ENCODE peak calls at places on chromosomes 16 and 17, in four cellular contexts. One of them, this sample, is unnamed.

GRCh38 chr17:27646232-27646631 is 15.2 kb downstream of the LGALS9 start:
- DNase-seq in head of caudate nucleus: no peak
- DNase-seq in fibroblast of the aortic adventitia: no peak
- DNase-seq in mucosa of gallbladder: no peak
- DNase-seq in this sample: no peak

GRCh38 chr17:48586355-48586924 is 3.6 kb downstream of the HOXB3 start:
- DNase-seq in head of caudate nucleus: no peak
- DNase-seq in fibroblast of the aortic adventitia: no peak
- DNase-seq in mucosa of gallbladder: no peak
- DNase-seq in this sample: no peak

GRCh38 chr16:23869052-23869451 is 33.3 kb downstream of the PRKCB start:
- DNase-seq in head of caudate nucleus: no peak
- DNase-seq in fibroblast of the aortic adventitia: no peak
- DNase-seq in mucosa of gallbladder: no peak
- DNase-seq in this sample: no peak

GRCh38 chr16:78684040-78684611 is 584.7 kb downstream of the WWOX start:
- DNase-seq in head of caudate nucleus: no peak
- DNase-seq in fibroblast of the aortic adventitia: peak; percentile 97
- DNase-seq in mucosa of gallbladder: peak; percentile 33
- DNase-seq in this sample: no peak

GRCh38 chr17:28788100-28788499 is 44.3 kb downstream of the TRAF4 start:
- DNase-seq in head of caudate nucleus: no peak
- DNase-seq in fibroblast of the aortic adventitia: no peak
- DNase-seq in mucosa of gallbladder: no peak
- DNase-seq in this sample: no peak

GRCh38 chr17:3738562-3739295 is 15.0 kb downstream of the HASPIN start:
- DNase-seq in head of caudate nucleus: peak; percentile 79
- DNase-seq in fibroblast of the aortic adventitia: no peak
- DNase-seq in mucosa of gallbladder: peak; percentile 31
- DNase-seq in this sample: peak; percentile 61

GRCh38 chr17:40615295-40615988 is 32.2 kb downstream of the SMARCE1 start:
- DNase-seq in head of caudate nucleus: no peak
- DNase-seq in fibroblast of the aortic adventitia: peak; percentile 53
- DNase-seq in mucosa of gallbladder: peak; percentile 53
- DNase-seq in this sample: peak; percentile 69

GRCh38 chr17:63525190-63525946 is 2.2 kb downstream of the KCNH6 start:
- DNase-seq in head of caudate nucleus: no peak
- DNase-seq in fibroblast of the aortic adventitia: no peak
- DNase-seq in mucosa of gallbladder: no peak
- DNase-seq in this sample: no peak

GRCh38 chr17:57723427-57724037 is 21.6 kb downstream of the CCDC182 start:
- DNase-seq in head of caudate nucleus: no peak
- DNase-seq in fibroblast of the aortic adventitia: no peak
- DNase-seq in mucosa of gallbladder: no peak
- DNase-seq in this sample: no peak

GRCh38 chr17:21843951-21844590 is 151.7 kb downstream of the KCNJ18 start:
- DNase-seq in head of caudate nucleus: no peak
- DNase-seq in fibroblast of the aortic adventitia: no peak
- DNase-seq in mucosa of gallbladder: no peak
- DNase-seq in this sample: no peak

GRCh38 chr17:60630352-60630751 is 30.4 kb downstream of the PPM1D start:
- DNase-seq in head of caudate nucleus: no peak
- DNase-seq in fibroblast of the aortic adventitia: peak; percentile 25
- DNase-seq in mucosa of gallbladder: no peak
- DNase-seq in this sample: peak; percentile 80

GRCh38 chr16:84446086-84446485 is 58.4 kb downstream of the MEAK7 start:
- DNase-seq in head of caudate nucleus: no peak
- DNase-seq in fibroblast of the aortic adventitia: peak; percentile 52
- DNase-seq in mucosa of gallbladder: no peak
- DNase-seq in this sample: no peak

GRCh38 chr17:52762794-52763167 is 604.3 kb upstream of the CA10 start:
- DNase-seq in head of caudate nucleus: no peak
- DNase-seq in fibroblast of the aortic adventitia: no peak
- DNase-seq in mucosa of gallbladder: no peak
- DNase-seq in this sample: no peak

GRCh38 chr16:87185983-87186382 is 131.2 kb downstream of the C16orf95 start:
- DNase-seq in head of caudate nucleus: no peak
- DNase-seq in fibroblast of the aortic adventitia: no peak
- DNase-seq in mucosa of gallbladder: no peak
- DNase-seq in this sample: no peak

GRCh38 chr16:17369441-17369951 is 101.3 kb downstream of the XYLT1 start:
- DNase-seq in head of caudate nucleus: peak; percentile 32
- DNase-seq in fibroblast of the aortic adventitia: no peak
- DNase-seq in mucosa of gallbladder: peak; percentile 67
- DNase-seq in this sample: no peak

GRCh38 chr17:77735341-77736206 is 222.9 kb upstream of the TNRC6C start:
- DNase-seq in head of caudate nucleus: peak; percentile 15
- DNase-seq in fibroblast of the aortic adventitia: peak; percentile 34
- DNase-seq in mucosa of gallbladder: no peak
- DNase-seq in this sample: peak; percentile 88

GRCh38 chr17:32759476-32759875 is 117.4 kb downstream of the MYO1D start:
- DNase-seq in head of caudate nucleus: no peak
- DNase-seq in fibroblast of the aortic adventitia: no peak
- DNase-seq in mucosa of gallbladder: no peak
- DNase-seq in this sample: no peak

GRCh38 chr17:68698761-68699160 is 97.6 kb upstream of the FAM20A start:
- DNase-seq in head of caudate nucleus: peak; percentile 10
- DNase-seq in fibroblast of the aortic adventitia: peak; percentile 88
- DNase-seq in mucosa of gallbladder: peak; percentile 22
- DNase-seq in this sample: no peak

GRCh38 chr17:63932008-63932561 is at the start of gene CD79B:
- DNase-seq in head of caudate nucleus: no peak
- DNase-seq in fibroblast of the aortic adventitia: no peak
- DNase-seq in mucosa of gallbladder: no peak
- DNase-seq in this sample: no peak

GRCh38 chr16:424623-425081 is 797 bp upstream of the RAB11FIP3 start:
- DNase-seq in head of caudate nucleus: peak; percentile 41
- DNase-seq in fibroblast of the aortic adventitia: no peak
- DNase-seq in mucosa of gallbladder: no peak
- DNase-seq in this sample: no peak

GRCh38 chr16:51994597-51994996 is 552.3 kb downstream of the TOX3 start:
- DNase-seq in head of caudate nucleus: no peak
- DNase-seq in fibroblast of the aortic adventitia: no peak
- DNase-seq in mucosa of gallbladder: peak; percentile 96
- DNase-seq in this sample: no peak

GRCh38 chr16:89343501-89344291 is 126.2 kb downstream of the ZNF778 start:
- DNase-seq in head of caudate nucleus: no peak
- DNase-seq in fibroblast of the aortic adventitia: no peak
- DNase-seq in mucosa of gallbladder: no peak
- DNase-seq in this sample: no peak

GRCh38 chr16:14309906-14310305 is 238.8 kb downstream of the MRTFB start:
- DNase-seq in head of caudate nucleus: peak; percentile 35
- DNase-seq in fibroblast of the aortic adventitia: peak; percentile 46
- DNase-seq in mucosa of gallbladder: no peak
- DNase-seq in this sample: no peak

GRCh38 chr16:89269805-89270665 is 52.5 kb downstream of the ZNF778 start:
- DNase-seq in head of caudate nucleus: no peak
- DNase-seq in fibroblast of the aortic adventitia: no peak
- DNase-seq in mucosa of gallbladder: no peak
- DNase-seq in this sample: no peak

GRCh38 chr17:80455328-80455710 is 21.1 kb downstream of the NPTX1 start:
- DNase-seq in head of caudate nucleus: no peak
- DNase-seq in fibroblast of the aortic adventitia: no peak
- DNase-seq in mucosa of gallbladder: peak; percentile 21
- DNase-seq in this sample: peak; percentile 62

GRCh38 chr17:35238817-35239216 is 4.1 kb upstream of the SLFN5 start:
- DNase-seq in head of caudate nucleus: no peak
- DNase-seq in fibroblast of the aortic adventitia: peak; percentile 24
- DNase-seq in mucosa of gallbladder: no peak
- DNase-seq in this sample: no peak

GRCh38 chr17:32927724-32928526 is at the start of gene TMEM98:
- DNase-seq in head of caudate nucleus: peak; percentile 87
- DNase-seq in fibroblast of the aortic adventitia: peak; percentile 12
- DNase-seq in mucosa of gallbladder: no peak
- DNase-seq in this sample: no peak

GRCh38 chr17:77884019-77884418 is 74.5 kb upstream of the TNRC6C start:
- DNase-seq in head of caudate nucleus: peak; percentile 96
- DNase-seq in fibroblast of the aortic adventitia: peak; percentile 5
- DNase-seq in mucosa of gallbladder: no peak
- DNase-seq in this sample: peak; percentile 96